ENCODE peak calls at places on chromosomes 5 and 9, in seven cellular contexts. One of them, this sample, is unnamed.

GRCh38 chr5:102540251-102540812 is 41.5 kb upstream of the SLCO6A1 start:
- DNase-seq in cardiac fibroblast: no peak
- DNase-seq in H9: no peak
- DNase-seq in GM12865: no peak
- DNase-seq in GM13976: no peak
- DNase-seq in heart left ventricle: no peak
- DNase-seq in tibial artery: no peak
- DNase-seq in this sample: no peak

GRCh38 chr5:59587489-59588337 is 305.8 kb downstream of the PDE4D start:
- DNase-seq in cardiac fibroblast: peak
- DNase-seq in H9: peak
- DNase-seq in GM12865: no peak
- DNase-seq in GM13976: no peak
- DNase-seq in heart left ventricle: peak
- DNase-seq in tibial artery: peak
- DNase-seq in this sample: peak

GRCh38 chr5:6371079-6371810 is 7.1 kb downstream of the MED10 start:
- DNase-seq in cardiac fibroblast: no peak
- DNase-seq in H9: peak
- DNase-seq in GM12865: no peak
- DNase-seq in GM13976: no peak
- DNase-seq in heart left ventricle: no peak
- DNase-seq in tibial artery: no peak
- DNase-seq in this sample: no peak

GRCh38 chr5:10557747-10558295 is 6.0 kb upstream of the ANKRD33B start:
- DNase-seq in cardiac fibroblast: no peak
- DNase-seq in H9: no peak
- DNase-seq in GM12865: no peak
- DNase-seq in GM13976: no peak
- DNase-seq in heart left ventricle: no peak
- DNase-seq in tibial artery: no peak
- DNase-seq in this sample: no peak

GRCh38 chr5:74945561-74946165 is 79.5 kb upstream of the FAM169A start:
- DNase-seq in cardiac fibroblast: no peak
- DNase-seq in H9: no peak
- DNase-seq in GM12865: peak
- DNase-seq in GM13976: peak
- DNase-seq in heart left ventricle: no peak
- DNase-seq in tibial artery: no peak
- DNase-seq in this sample: no peak

GRCh38 chr9:105439428-105439827 is 8.4 kb upstream of the FSD1L start:
- DNase-seq in cardiac fibroblast: peak
- DNase-seq in H9: no peak
- DNase-seq in GM12865: no peak
- DNase-seq in GM13976: no peak
- DNase-seq in heart left ventricle: peak
- DNase-seq in tibial artery: no peak
- DNase-seq in this sample: no peak

GRCh38 chr9:13915591-13916301 is 398.2 kb downstream of the NFIB start:
- DNase-seq in cardiac fibroblast: peak
- DNase-seq in H9: no peak
- DNase-seq in GM12865: no peak
- DNase-seq in GM13976: no peak
- DNase-seq in heart left ventricle: no peak
- DNase-seq in tibial artery: no peak
- DNase-seq in this sample: no peak

GRCh38 chr5:74625742-74626241 is 14.7 kb downstream of the ENC1 start:
- DNase-seq in cardiac fibroblast: peak
- DNase-seq in H9: peak
- DNase-seq in GM12865: no peak
- DNase-seq in GM13976: no peak
- DNase-seq in heart left ventricle: no peak
- DNase-seq in tibial artery: no peak
- DNase-seq in this sample: no peak

GRCh38 chr5:17400724-17401508 is 97.1 kb upstream of the TAF11L2 start:
- DNase-seq in cardiac fibroblast: no peak
- DNase-seq in H9: peak
- DNase-seq in GM12865: no peak
- DNase-seq in GM13976: no peak
- DNase-seq in heart left ventricle: no peak
- DNase-seq in tibial artery: no peak
- DNase-seq in this sample: peak

GRCh38 chr9:93567271-93567959 is 9.0 kb upstream of the PHF2 start:
- DNase-seq in cardiac fibroblast: no peak
- DNase-seq in H9: no peak
- DNase-seq in GM12865: peak
- DNase-seq in GM13976: no peak
- DNase-seq in heart left ventricle: no peak
- DNase-seq in tibial artery: peak
- DNase-seq in this sample: no peak

GRCh38 chr9:84670106-84670800 is 724 bp downstream of the NTRK2 start:
- DNase-seq in cardiac fibroblast: no peak
- DNase-seq in H9: peak
- DNase-seq in GM12865: no peak
- DNase-seq in GM13976: peak
- DNase-seq in heart left ventricle: peak
- DNase-seq in tibial artery: peak
- DNase-seq in this sample: peak

GRCh38 chr5:74579215-74579614 is 61.3 kb downstream of the ENC1 start:
- DNase-seq in cardiac fibroblast: peak
- DNase-seq in H9: no peak
- DNase-seq in GM12865: peak
- DNase-seq in GM13976: peak
- DNase-seq in heart left ventricle: no peak
- DNase-seq in tibial artery: no peak
- DNase-seq in this sample: no peak

DNA sequence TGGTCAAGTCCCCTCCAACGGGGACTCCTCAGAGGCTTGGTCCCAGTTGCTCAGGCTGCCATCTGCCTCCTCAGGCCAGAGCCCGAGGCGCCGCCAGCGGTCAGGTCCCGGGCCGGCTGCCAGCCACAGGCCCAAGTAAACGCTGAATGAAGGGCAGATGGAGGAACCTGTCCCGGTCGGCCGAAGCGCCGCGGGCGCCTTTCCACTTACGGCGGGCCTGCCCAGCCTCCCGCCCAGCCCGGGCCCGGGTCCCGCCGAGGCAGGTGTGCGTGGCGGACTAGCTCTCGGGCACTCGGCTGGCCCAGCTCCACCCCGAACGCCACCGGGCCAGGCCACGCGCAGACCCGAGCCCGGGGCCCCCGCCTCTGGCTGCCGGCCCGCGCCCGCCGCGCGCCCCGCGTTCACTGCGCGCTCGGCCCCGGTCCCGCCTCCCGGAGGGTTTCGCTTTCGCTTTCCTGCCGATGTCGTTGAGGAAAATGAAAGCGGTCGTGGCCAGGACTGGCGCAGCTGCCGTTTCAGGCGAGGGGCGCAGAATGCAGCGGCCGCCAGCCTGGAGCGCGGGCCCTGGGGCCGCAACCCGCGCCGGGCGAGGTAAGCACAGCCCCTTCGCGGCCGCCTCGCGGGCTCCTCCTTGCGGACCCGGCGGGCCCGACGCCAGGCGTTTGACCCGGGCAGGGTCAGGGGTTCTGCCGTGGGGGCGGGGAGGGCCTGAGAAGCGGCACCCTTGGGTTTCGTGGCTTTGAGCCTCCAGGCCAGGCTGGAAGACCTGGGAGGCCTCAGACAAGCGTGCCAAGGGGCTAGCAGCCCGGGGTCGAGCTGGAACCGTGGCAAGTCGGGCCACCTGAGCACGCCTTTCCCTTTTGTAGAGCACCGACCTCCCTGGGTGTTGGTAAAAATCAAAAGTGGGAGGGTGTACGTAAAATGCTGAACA is 41.2 kb downstream of the SLC22A5 start:
- DNase-seq in cardiac fibroblast: peak
- DNase-seq in H9: peak
- DNase-seq in GM12865: peak
- DNase-seq in GM13976: peak
- DNase-seq in heart left ventricle: peak
- DNase-seq in tibial artery: peak
- DNase-seq in this sample: peak
- TF ChIP-seq CTCF in cardiac fibroblast: peak
- TF ChIP-seq CTCF in H9: peak
- TF ChIP-seq CTCF in GM12865: peak
- TF ChIP-seq CTCF in GM13976: peak
- TF ChIP-seq CTCF in heart left ventricle: peak
- TF ChIP-seq CTCF in tibial artery: peak
- TF ChIP-seq CTCF in this sample: peak

GRCh38 chr9:17082343-17082742 is 52.5 kb upstream of the CNTLN start:
- DNase-seq in cardiac fibroblast: peak
- DNase-seq in H9: peak
- DNase-seq in GM12865: no peak
- DNase-seq in GM13976: no peak
- DNase-seq in heart left ventricle: no peak
- DNase-seq in tibial artery: no peak
- DNase-seq in this sample: peak
- TF ChIP-seq CTCF in cardiac fibroblast: no peak
- TF ChIP-seq CTCF in H9: peak
- TF ChIP-seq CTCF in GM12865: no peak
- TF ChIP-seq CTCF in GM13976: no peak
- TF ChIP-seq CTCF in heart left ventricle: no peak
- TF ChIP-seq CTCF in tibial artery: no peak
- TF ChIP-seq CTCF in this sample: no peak

GRCh38 chr9:95096807-95097206 is 220.7 kb downstream of the FANCC start:
- DNase-seq in cardiac fibroblast: no peak
- DNase-seq in H9: no peak
- DNase-seq in GM12865: no peak
- DNase-seq in GM13976: no peak
- DNase-seq in heart left ventricle: no peak
- DNase-seq in tibial artery: no peak
- DNase-seq in this sample: no peak
- TF ChIP-seq CTCF in cardiac fibroblast: no peak
- TF ChIP-seq CTCF in H9: no peak
- TF ChIP-seq CTCF in GM12865: no peak
- TF ChIP-seq CTCF in GM13976: no peak
- TF ChIP-seq CTCF in heart left ventricle: no peak
- TF ChIP-seq CTCF in tibial artery: no peak
- TF ChIP-seq CTCF in this sample: no peak

GRCh38 chr9:16679327-16679821 is 191.1 kb downstream of the BNC2 start:
- DNase-seq in cardiac fibroblast: no peak
- DNase-seq in H9: no peak
- DNase-seq in GM12865: no peak
- DNase-seq in GM13976: no peak
- DNase-seq in heart left ventricle: no peak
- DNase-seq in tibial artery: no peak
- DNase-seq in this sample: no peak
- TF ChIP-seq CTCF in cardiac fibroblast: no peak
- TF ChIP-seq CTCF in H9: no peak
- TF ChIP-seq CTCF in GM12865: no peak
- TF ChIP-seq CTCF in GM13976: no peak
- TF ChIP-seq CTCF in heart left ventricle: no peak
- TF ChIP-seq CTCF in tibial artery: no peak
- TF ChIP-seq CTCF in this sample: no peak

DNA sequence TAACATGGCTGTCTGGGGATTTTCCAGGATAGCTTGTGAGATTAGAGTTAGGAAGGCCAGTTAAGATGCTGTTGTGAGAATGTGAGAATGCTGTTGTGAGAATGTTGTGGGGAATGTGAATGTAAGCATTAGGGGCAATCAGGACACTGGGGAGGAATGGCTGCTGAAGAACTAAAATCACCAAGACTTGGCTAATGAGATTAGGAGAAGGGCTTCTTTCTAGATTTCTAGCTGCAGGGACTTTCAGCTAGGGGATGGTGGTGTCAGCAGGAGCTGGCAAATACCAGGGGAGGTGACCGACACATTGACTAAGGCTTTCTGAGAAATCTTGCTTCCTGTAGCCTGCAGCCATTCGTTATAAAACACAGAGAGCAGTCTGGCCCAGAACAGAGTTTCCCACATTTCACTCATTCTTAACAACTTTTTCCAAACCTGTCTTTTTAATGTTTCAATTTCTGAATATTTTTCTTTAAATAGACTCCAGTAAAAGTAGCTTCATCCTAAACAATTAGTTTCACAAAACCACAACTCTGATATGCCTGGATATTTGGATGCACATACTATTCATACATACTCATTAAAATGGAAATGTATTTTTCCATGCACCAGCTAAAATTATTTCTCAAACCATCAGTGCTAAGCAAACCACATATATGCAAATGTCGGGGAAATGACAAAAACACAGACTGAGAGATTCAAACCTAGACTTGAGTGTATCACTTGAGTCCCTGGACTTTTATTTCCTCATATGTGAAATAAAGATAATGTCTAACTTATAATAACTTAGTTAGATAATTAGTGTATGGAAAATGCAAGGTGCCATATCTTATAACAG is 89.3 kb upstream of the TNC start:
- DNase-seq in cardiac fibroblast: no peak
- DNase-seq in H9: no peak
- DNase-seq in GM12865: peak
- DNase-seq in GM13976: no peak
- DNase-seq in heart left ventricle: no peak
- DNase-seq in tibial artery: no peak
- DNase-seq in this sample: no peak
- TF ChIP-seq CTCF in cardiac fibroblast: no peak
- TF ChIP-seq CTCF in H9: no peak
- TF ChIP-seq CTCF in GM12865: no peak
- TF ChIP-seq CTCF in GM13976: no peak
- TF ChIP-seq CTCF in heart left ventricle: no peak
- TF ChIP-seq CTCF in tibial artery: no peak
- TF ChIP-seq CTCF in this sample: no peak

GRCh38 chr9:22986556-22986955 is 539.9 kb downstream of the DMRTA1 start:
- DNase-seq in cardiac fibroblast: no peak
- DNase-seq in H9: no peak
- DNase-seq in GM12865: no peak
- DNase-seq in GM13976: no peak
- DNase-seq in heart left ventricle: no peak
- DNase-seq in tibial artery: no peak
- DNase-seq in this sample: no peak
- TF ChIP-seq CTCF in cardiac fibroblast: no peak
- TF ChIP-seq CTCF in H9: peak
- TF ChIP-seq CTCF in GM12865: no peak
- TF ChIP-seq CTCF in GM13976: no peak
- TF ChIP-seq CTCF in heart left ventricle: no peak
- TF ChIP-seq CTCF in tibial artery: no peak
- TF ChIP-seq CTCF in this sample: no peak